ENCODE peak calls at places on chromosomes 7 and 10, in ten cellular contexts. K is MV-4-11; O is effector CD4-positive, alpha-beta T cell; W is CD14-positive monocyte; C is left colon; Y is AG10803; Q is stimulated activated CD4-positive, alpha-beta T cell treated with anti-CD3 and anti-CD28 coated beads, Interleukin-12 subunit alpha, Interleukin-12 subunit beta, amount 100 ng/mL, for 48 hours; E is dorsolateral prefrontal cortex; B is T47D; Z is psoas muscle. I is an unnamed sample.

GRCh38 chr10:6399241-6399701 is 180.8 kb downstream of the PRKCQ start:
- DNase-seq in K (peak; percentile 76), O (no peak), W (peak; percentile 84), C (no peak), Y (peak; percentile 33), Q (no peak), E (peak; percentile 19), B (peak; percentile 99), Z (no peak), I (no peak)

GRCh38 chr7:116687801-116688201 is 15.8 kb downstream of the MET start:
- DNase-seq in K (no peak), O (no peak), W (no peak), C (no peak), Y (peak; percentile 69), Q (no peak), E (no peak), B (no peak), Z (no peak), I (no peak)

GRCh38 chr7:150811-151221 is 41.6 kb upstream of the FAM20C start:
- DNase-seq in K (peak; percentile 88), O (no peak), W (peak; percentile 91), C (no peak), Y (no peak), Q (no peak), E (no peak), B (no peak), Z (peak; percentile 55), I (peak; percentile 57)

GRCh38 chr7:91050677-91051076 is 213.6 kb upstream of the FZD1 start:
- DNase-seq in K (peak; percentile 73), O (no peak), W (no peak), C (no peak), Y (no peak), Q (no peak), E (no peak), B (no peak), Z (no peak), I (no peak)

GRCh38 chr7:98303176-98303865 is 21.8 kb downstream of the BRI3 start:
- DNase-seq in K (no peak), O (no peak), W (no peak), C (no peak), Y (no peak), Q (no peak), E (no peak), B (no peak), Z (no peak), I (no peak)

GRCh38 chr7:135414850-135415439 is 95.0 kb downstream of the CNOT4 start:
- DNase-seq in K (peak; percentile 68), O (peak; percentile 2), W (no peak), C (no peak), Y (peak; percentile 66), Q (peak; percentile 20), E (no peak), B (peak; percentile 62), Z (no peak), I (no peak)

GRCh38 chr7:99418260-99418659 is 9.5 kb downstream of the BUD31 start:
- DNase-seq in K (no peak), O (no peak), W (no peak), C (no peak), Y (no peak), Q (no peak), E (no peak), B (no peak), Z (no peak), I (no peak)

GRCh38 chr7:140062528-140063299 is at the start of gene PARP12:
- DNase-seq in K (peak; percentile 82), O (peak; percentile 80), W (peak; percentile 91), C (peak; percentile 94), Y (peak; percentile 79), Q (peak; percentile 70), E (peak; percentile 28), B (peak; percentile 85), Z (peak; percentile 91), I (peak; percentile 86)

GRCh38 chr10:100568937-100569336 is 33.2 kb downstream of the HIF1AN start:
- DNase-seq in K (no peak), O (no peak), W (no peak), C (no peak), Y (no peak), Q (no peak), E (no peak), B (no peak), Z (no peak), I (no peak)

GRCh38 chr10:114045071-114045737 is 1.5 kb downstream of the ADRB1 start:
- DNase-seq in K (no peak), O (no peak), W (peak; percentile 67), C (no peak), Y (no peak), Q (no peak), E (no peak), B (peak; percentile 46), Z (peak; percentile 29), I (peak; percentile 85)

GRCh38 chr10:126969310-126969709 is 64.1 kb downstream of the DOCK1 start:
- DNase-seq in K (no peak), O (no peak), W (no peak), C (no peak), Y (no peak), Q (no peak), E (no peak), B (peak; percentile 68), Z (no peak), I (no peak)

GRCh38 chr7:7829667-7830066 is 111.3 kb upstream of the RPA3 start:
- DNase-seq in K (no peak), O (no peak), W (no peak), C (no peak), Y (no peak), Q (no peak), E (no peak), B (peak; percentile 17), Z (no peak), I (no peak)

GRCh38 chr7:99258501-99258900 is 14.1 kb upstream of the MYH16 start:
- DNase-seq in K (no peak), O (no peak), W (no peak), C (no peak), Y (peak; percentile 38), Q (no peak), E (no peak), B (no peak), Z (no peak), I (no peak)

GRCh38 chr7:112362053-112362650 is 88.1 kb upstream of the IFRD1 start:
- DNase-seq in K (no peak), O (no peak), W (no peak), C (no peak), Y (peak; percentile 15), Q (no peak), E (no peak), B (peak; percentile 38), Z (no peak), I (no peak)